ENCODE peak calls at places on chromosomes 7 and 10, in eight cellular contexts. L is foreskin keratinocyte, I is kidney, R is testis, T is dorsolateral prefrontal cortex, N is H1, Z is lung, Y is H9. O is an unnamed sample.

GRCh38 chr7:142478479-142479220 is 220.8 kb upstream of the PRSS58 start:
- DNase-seq in L (no peak), I (no peak), R (peak), T (peak), N (no peak), Z (no peak), Y (no peak), O (no peak)

GRCh38 chr7:22726345-22726848 is 603 bp upstream of the IL6 start:
- DNase-seq in L (peak), I (peak), R (peak), T (no peak), N (no peak), Z (peak), Y (peak), O (no peak)

GRCh38 chr7:112869111-112869774 is 79.0 kb upstream of the TMEM168 start:
- DNase-seq in L (no peak), I (no peak), R (peak), T (no peak), N (peak), Z (peak), Y (peak), O (no peak)

GRCh38 chr7:79290398-79290797 is 163.1 kb downstream of the MAGI2 start:
- DNase-seq in L (no peak), I (no peak), R (no peak), T (no peak), N (no peak), Z (no peak), Y (no peak), O (no peak)

GRCh38 chr10:90420637-90421318 is 437.1 kb downstream of the HTR7 start:
- DNase-seq in L (peak), I (no peak), R (no peak), T (no peak), N (no peak), Z (no peak), Y (no peak), O (no peak)

GRCh38 chr7:27156508-27156898 is at the start of gene HOXA7:
- DNase-seq in L (peak), I (peak), R (peak), T (no peak), N (no peak), Z (no peak), Y (peak), O (no peak)

GRCh38 chr10:93915603-93916002 is 21.8 kb downstream of the SLC35G1 start:
- DNase-seq in L (no peak), I (no peak), R (no peak), T (no peak), N (no peak), Z (no peak), Y (peak), O (no peak)

GRCh38 chr7:23597908-23598224 is 684 bp downstream of the CCDC126 start:
- DNase-seq in L (peak), I (no peak), R (peak), T (no peak), N (no peak), Z (no peak), Y (no peak), O (no peak)

GRCh38 chr10:15254808-15255655 is 86.5 kb upstream of the NMT2 start:
- DNase-seq in L (no peak), I (no peak), R (no peak), T (peak), N (no peak), Z (no peak), Y (peak), O (no peak)

GRCh38 chr10:62669351-62669750 is 135.2 kb upstream of the ADO start:
- DNase-seq in L (no peak), I (no peak), R (no peak), T (no peak), N (no peak), Z (no peak), Y (no peak), O (no peak)

GRCh38 chr10:63466168-63466935 is 575 bp upstream of the JMJD1C start:
- DNase-seq in L (peak), I (peak), R (peak), T (peak), N (no peak), Z (no peak), Y (peak), O (no peak)

GRCh38 chr7:43148161-43148731 is 35.8 kb downstream of the HECW1 start:
- DNase-seq in L (peak), I (no peak), R (no peak), T (no peak), N (no peak), Z (no peak), Y (no peak), O (peak)
- H3K27ac ChIP-seq in L (no peak), I (no peak), R (no peak), T (no peak), N (no peak), Z (no peak), Y (no peak), O (no peak)

DNA sequence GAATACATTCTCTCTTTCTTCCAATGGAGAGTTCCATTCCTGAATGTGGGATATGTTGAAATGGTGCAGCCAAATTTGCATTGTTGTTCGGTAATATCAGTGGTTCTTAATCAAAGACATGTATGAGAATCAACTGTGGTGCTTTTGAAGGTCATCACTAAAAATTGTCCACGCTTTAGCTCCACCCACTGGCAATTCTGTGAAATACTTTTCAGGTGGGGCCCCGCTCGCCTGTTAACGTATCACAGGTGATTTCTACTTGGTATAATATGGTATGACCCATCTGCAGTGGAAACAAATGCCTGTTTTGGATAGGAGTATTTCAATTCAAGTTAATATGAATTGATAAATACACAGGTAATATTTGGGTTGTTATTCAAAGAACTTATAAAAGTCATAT is 178.4 kb downstream of the NSUN6 start:
- DNase-seq in L (no peak), I (no peak), R (no peak), T (no peak), N (no peak), Z (no peak), Y (no peak), O (no peak)
- TF ChIP-seq CTCF in L (peak), I (peak), R (peak), T (no peak), N (no peak), Z (no peak), Y (peak), O (peak)

GRCh38 chr7:34750636-34751035 is 92.6 kb downstream of the NPSR1 start:
- DNase-seq in L (no peak), I (no peak), R (no peak), T (no peak), N (no peak), Z (no peak), Y (no peak), O (no peak)
- H3K27ac ChIP-seq in L (no peak), I (no peak), R (no peak), T (no peak), N (no peak), Z (peak), Y (no peak), O (no peak)

GRCh38 chr10:73244866-73245477 is 2.1 kb downstream of the DNAJC9 start:
- DNase-seq in L (no peak), I (no peak), R (no peak), T (no peak), N (no peak), Z (no peak), Y (no peak), O (no peak)

GRCh38 chr10:73247509-73248258 is 629 bp upstream of the DNAJC9 start:
- DNase-seq in L (no peak), I (no peak), R (no peak), T (no peak), N (no peak), Z (no peak), Y (no peak), O (no peak)

GRCh38 chr10:73248259-73248724 is 1.2 kb upstream of the DNAJC9 start:
- DNase-seq in L (no peak), I (no peak), R (no peak), T (no peak), N (no peak), Z (no peak), Y (no peak), O (no peak)

GRCh38 chr10:73246322-73246782 is 703 bp downstream of the DNAJC9 start:
- DNase-seq in L (no peak), I (no peak), R (no peak), T (no peak), N (no peak), Z (no peak), Y (no peak), O (no peak)

GRCh38 chr10:73246783-73247508 is at the start of gene DNAJC9:
- DNase-seq in L (peak), I (peak), R (peak), T (peak), N (peak), Z (peak), Y (peak), O (peak)
- TF ChIP-seq CTCF in L (peak), I (no peak), R (no peak), T (peak), N (no peak), Z (no peak), Y (peak), O (no peak)

GRCh38 chr7:111107989-111108388 is 17.1 kb downstream of the LRRN3 start:
- DNase-seq in L (no peak), I (peak), R (no peak), T (no peak), N (no peak), Z (no peak), Y (no peak), O (no peak)

GRCh38 chr7:111108526-111108925 is 17.6 kb downstream of the LRRN3 start:
- DNase-seq in L (no peak), I (no peak), R (no peak), T (no peak), N (no peak), Z (no peak), Y (no peak), O (no peak)

GRCh38 chr7:111112439-111112838 is 21.5 kb downstream of the LRRN3 start:
- DNase-seq in L (no peak), I (no peak), R (no peak), T (no peak), N (no peak), Z (no peak), Y (no peak), O (no peak)

GRCh38 chr7:111115966-111116365 is 25.0 kb downstream of the LRRN3 start:
- DNase-seq in L (no peak), I (no peak), R (no peak), T (no peak), N (no peak), Z (no peak), Y (no peak), O (no peak)

GRCh38 chr7:111113263-111114017 is 22.5 kb downstream of the LRRN3 start:
- DNase-seq in L (peak), I (no peak), R (no peak), T (no peak), N (no peak), Z (no peak), Y (no peak), O (no peak)
- H3K27ac ChIP-seq in L (peak), I (no peak), R (no peak), T (no peak), N (no peak), Z (no peak), Y (no peak), O (no peak)

GRCh38 chr7:50988465-50988864 is 205.8 kb upstream of the GRB10 start:
- DNase-seq in L (no peak), I (no peak), R (no peak), T (no peak), N (no peak), Z (no peak), Y (no peak), O (peak)
- TF ChIP-seq CTCF in L (no peak), I (no peak), R (no peak), T (no peak), N (no peak), Z (no peak), Y (no peak), O (no peak)